ENCODE peak calls at places on chromosomes 13 and 19, in four cellular contexts. One of them, this sample, is unnamed. For H3K4me1, the result is how much of the 10 kb centered on the place peaks cover.

GRCh38 chr13:92224052-92224821 is 825.8 kb downstream of the GPC5 start:
- DNase-seq in pancreas: no peak
- DNase-seq in K562: peak
- DNase-seq in uterus: no peak
- DNase-seq in this sample: no peak

GRCh38 chr13:30792257-30793000 is 57.1 kb downstream of the ALOX5AP start:
- DNase-seq in K562: peak
- DNase-seq in pancreas: peak
- DNase-seq in uterus: peak
- DNase-seq in this sample: peak

GRCh38 chr13:110618780-110619179 is 3.4 kb downstream of the NAXD start:
- DNase-seq in pancreas: no peak
- DNase-seq in K562: no peak
- DNase-seq in uterus: no peak
- DNase-seq in this sample: no peak

GRCh38 chr13:83796364-83796763 is 85.9 kb downstream of the SLITRK1 start:
- DNase-seq in uterus: peak
- DNase-seq in K562: no peak
- DNase-seq in pancreas: no peak
- DNase-seq in this sample: peak

GRCh38 chr19:37362733-37363132 is 8.2 kb upstream of the ZNF527 start:
- DNase-seq in pancreas: no peak
- DNase-seq in uterus: no peak
- DNase-seq in K562: peak
- DNase-seq in this sample: peak

GRCh38 chr13:78339927-78340326 is 263.4 kb downstream of the POU4F1 start:
- DNase-seq in uterus: no peak
- DNase-seq in K562: no peak
- DNase-seq in pancreas: no peak
- DNase-seq in this sample: no peak

GRCh38 chr19:35622750-35623149 is 6.1 kb upstream of the RBM42 start:
- DNase-seq in uterus: no peak
- DNase-seq in K562: no peak
- DNase-seq in pancreas: no peak
- DNase-seq in this sample: no peak

GRCh38 chr19:31145021-31145420 is 204.2 kb downstream of the TSHZ3 start:
- DNase-seq in uterus: no peak
- DNase-seq in pancreas: no peak
- DNase-seq in K562: no peak
- DNase-seq in this sample: no peak

GRCh38 chr19:294341-294818 is 3.2 kb upstream of the PLPP2 start:
- DNase-seq in K562: no peak
- DNase-seq in uterus: peak
- DNase-seq in pancreas: peak
- DNase-seq in this sample: no peak

GRCh38 chr13:89627991-89628390 is 1719.5 kb upstream of the MIR17HG start:
- DNase-seq in pancreas: no peak
- DNase-seq in K562: no peak
- DNase-seq in uterus: no peak
- DNase-seq in this sample: no peak

GRCh38 chr13:74767031-74767430 is 632.8 kb upstream of the KLF12 start:
- DNase-seq in pancreas: no peak
- DNase-seq in K562: no peak
- DNase-seq in uterus: no peak
- DNase-seq in this sample: no peak

GRCh38 chr13:74243637-74244526 is 109.7 kb upstream of the KLF12 start:
- DNase-seq in K562: no peak
- DNase-seq in pancreas: no peak
- DNase-seq in uterus: no peak
- DNase-seq in this sample: no peak

GRCh38 chr19:11152318-11153062 is 3.1 kb downstream of the SPC24 start:
- DNase-seq in uterus: peak
- DNase-seq in K562: no peak
- DNase-seq in pancreas: peak
- DNase-seq in this sample: no peak

GRCh38 chr13:37491661-37492060 is 106.9 kb downstream of the POSTN start:
- DNase-seq in K562: no peak
- DNase-seq in pancreas: no peak
- DNase-seq in uterus: no peak
- DNase-seq in this sample: no peak

GRCh38 chr13:21060063-21060826 is 1.1 kb downstream of the LATS2 start:
- DNase-seq in K562: no peak
- DNase-seq in pancreas: peak
- DNase-seq in uterus: peak
- DNase-seq in this sample: no peak

GRCh38 chr13:44449999-44450821 is 76.6 kb downstream of the SERP2 start:
- DNase-seq in pancreas: no peak
- DNase-seq in uterus: no peak
- DNase-seq in K562: no peak
- DNase-seq in this sample: no peak

GRCh38 chr13:44108345-44108858 is 228.7 kb downstream of the LACC1 start:
- DNase-seq in K562: no peak
- DNase-seq in pancreas: no peak
- DNase-seq in uterus: peak
- DNase-seq in this sample: no peak

GRCh38 chr13:30593001-30593400 is 24.7 kb upstream of the USPL1 start:
- DNase-seq in uterus: no peak
- DNase-seq in pancreas: no peak
- DNase-seq in K562: no peak
- DNase-seq in this sample: no peak

GRCh38 chr13:109385161-109385560 is 401.2 kb downstream of the IRS2 start:
- DNase-seq in uterus: no peak
- DNase-seq in K562: no peak
- DNase-seq in pancreas: no peak
- DNase-seq in this sample: no peak

GRCh38 chr13:113740661-113741060 is 18.4 kb upstream of the TMEM255B start:
- DNase-seq in uterus: no peak
- DNase-seq in K562: no peak
- DNase-seq in pancreas: peak
- DNase-seq in this sample: no peak

GRCh38 chr19:48344892-48345291 is 18.8 kb downstream of the TMEM143 start:
- DNase-seq in K562: peak
- DNase-seq in pancreas: no peak
- DNase-seq in uterus: no peak
- DNase-seq in this sample: no peak

GRCh38 chr13:66071018-66071417 is 1159.1 kb downstream of the PCDH9 start:
- DNase-seq in K562: peak
- DNase-seq in uterus: no peak
- DNase-seq in pancreas: no peak
- DNase-seq in this sample: no peak

GRCh38 chr13:91133941-91134772 is 213.3 kb upstream of the MIR17HG start:
- DNase-seq in uterus: no peak
- DNase-seq in pancreas: no peak
- DNase-seq in K562: peak
- DNase-seq in this sample: peak

GRCh38 chr13:112901951-112902651 is 66.9 kb upstream of the MCF2L start:
- DNase-seq in pancreas: peak
- DNase-seq in uterus: no peak
- DNase-seq in K562: no peak
- DNase-seq in this sample: no peak

GRCh38 chr19:7743425-7743841 is 3.9 kb downstream of the CD209 start:
- DNase-seq in K562: no peak
- DNase-seq in pancreas: no peak
- DNase-seq in uterus: no peak
- DNase-seq in this sample: no peak

GRCh38 chr19:7376151-7376852 is 27.6 kb downstream of the ARHGEF18 start:
- DNase-seq in K562: no peak
- DNase-seq in uterus: no peak
- DNase-seq in pancreas: no peak
- DNase-seq in this sample: no peak

GRCh38 chr13:98751397-98752110 is 918 bp downstream of the SLC15A1 start:
- DNase-seq in uterus: no peak
- DNase-seq in pancreas: no peak
- DNase-seq in K562: no peak
- DNase-seq in this sample: no peak

GRCh38 chr19:4675346-4675745 is 5.2 kb upstream of the MYDGF start:
- DNase-seq in uterus: no peak
- DNase-seq in K562: no peak
- DNase-seq in pancreas: no peak
- DNase-seq in this sample: no peak

GRCh38 chr19:49685845-49686332 is 3.5 kb upstream of the ADM5 start:
- DNase-seq in K562: no peak
- DNase-seq in uterus: no peak
- DNase-seq in pancreas: no peak
- DNase-seq in this sample: no peak

GRCh38 chr19:35704218-35704617 is at the start of gene ZBTB32:
- DNase-seq in uterus: no peak
- DNase-seq in pancreas: no peak
- DNase-seq in K562: peak
- DNase-seq in this sample: no peak

GRCh38 chr19:17671906-17672305 is 16.2 kb downstream of the UNC13A start:
- DNase-seq in uterus: no peak
- DNase-seq in K562: peak
- DNase-seq in pancreas: no peak
- DNase-seq in this sample: peak

GRCh38 chr13:83450586-83450985 is 431.7 kb downstream of the SLITRK1 start:
- DNase-seq in K562: no peak
- DNase-seq in uterus: no peak
- DNase-seq in pancreas: no peak
- DNase-seq in this sample: no peak

DNA sequence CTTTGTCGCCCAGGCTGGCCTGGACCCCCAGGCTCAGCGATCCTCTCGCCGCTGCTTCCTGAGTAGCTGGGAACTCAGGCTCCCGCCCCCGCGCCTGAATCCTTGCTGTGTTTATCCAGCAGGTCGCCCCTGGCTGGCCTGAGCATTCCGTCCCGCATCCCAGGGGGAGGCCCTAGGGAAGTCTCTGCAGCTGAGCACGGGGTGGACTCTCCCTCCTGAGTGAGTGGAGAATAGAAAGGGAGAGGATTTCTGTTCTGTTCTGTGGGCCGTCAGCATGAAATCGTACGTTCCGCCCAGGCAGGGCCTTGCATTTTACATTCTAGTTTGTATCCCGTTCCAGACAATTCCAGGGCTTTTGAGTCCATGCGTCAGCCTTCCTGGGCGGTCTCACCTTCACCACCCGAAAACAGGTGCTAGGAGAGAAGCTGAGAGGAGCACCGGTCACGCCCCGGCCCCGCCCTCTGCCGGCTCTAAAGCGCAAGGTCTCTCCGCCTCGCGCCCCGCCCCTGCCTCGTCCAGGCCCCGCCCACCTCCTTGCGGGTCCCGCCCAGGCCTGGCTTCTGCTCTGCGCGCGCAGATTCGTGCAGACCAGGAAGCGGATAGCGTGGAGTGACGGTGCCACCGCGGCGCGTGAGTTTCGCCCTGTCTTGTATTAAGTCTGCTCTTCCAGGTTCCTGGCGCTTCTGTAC is at the start of gene ZNF761:
- DNase-seq in K562: peak
- DNase-seq in uterus: peak
- DNase-seq in pancreas: peak
- DNase-seq in this sample: peak
- TF ChIP-seq CTCF in K562: peak
- TF ChIP-seq CTCF in uterus: peak
- TF ChIP-seq CTCF in pancreas: peak
- TF ChIP-seq CTCF in this sample: peak

DNA sequence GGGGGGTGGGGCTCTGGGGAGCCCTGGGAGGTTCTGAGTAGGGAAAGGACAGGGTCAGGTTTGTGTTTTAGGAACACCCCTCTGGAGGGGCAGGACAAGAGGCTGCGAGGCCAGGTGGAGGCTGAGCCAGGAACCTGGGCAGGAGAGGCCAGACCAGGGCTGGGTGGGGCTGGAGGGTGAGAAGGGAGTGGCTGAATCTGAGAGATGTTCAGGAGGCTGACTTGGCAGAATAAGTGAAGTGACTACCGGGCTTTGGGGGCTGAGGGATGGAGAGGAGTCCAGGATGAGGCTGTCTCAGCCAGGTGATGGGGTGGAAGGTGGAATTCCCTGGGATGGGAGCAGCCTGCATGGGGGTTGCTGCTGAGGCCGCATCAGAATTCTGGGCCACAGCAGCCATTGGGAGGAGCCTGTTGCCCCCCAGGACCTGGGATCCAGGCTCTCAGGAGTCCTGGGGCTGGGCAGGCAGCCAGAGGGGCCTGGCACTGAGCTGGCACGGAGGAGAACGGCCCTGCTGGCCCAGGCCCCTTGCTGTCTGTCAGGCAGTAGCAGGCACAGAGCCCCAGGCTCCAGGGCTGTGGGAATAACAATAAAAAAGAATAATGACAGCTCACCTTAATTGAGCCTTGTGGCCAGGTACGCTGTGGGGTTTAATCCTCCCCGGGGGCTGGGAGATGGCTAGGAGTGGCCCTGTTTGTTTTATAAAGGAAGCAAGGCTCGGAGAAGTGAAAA is 3.3 kb downstream of the PPP5C start:
- DNase-seq in pancreas: no peak
- DNase-seq in uterus: no peak
- DNase-seq in K562: peak
- DNase-seq in this sample: peak
- H3K4me1 ChIP-seq in pancreas: under half
- H3K4me1 ChIP-seq in uterus: under half
- H3K4me1 ChIP-seq in K562: under half
- H3K4me1 ChIP-seq in this sample: under half

GRCh38 chr19:42282810-42283247 is 13.8 kb downstream of the CIC start:
- DNase-seq in uterus: no peak
- DNase-seq in pancreas: no peak
- DNase-seq in K562: peak
- DNase-seq in this sample: no peak

GRCh38 chr19:42283248-42284065 is 14.4 kb downstream of the CIC start:
- DNase-seq in pancreas: peak
- DNase-seq in K562: peak
- DNase-seq in uterus: peak
- DNase-seq in this sample: peak

GRCh38 chr19:42280761-42281174 is 11.7 kb downstream of the CIC start:
- DNase-seq in pancreas: no peak
- DNase-seq in uterus: peak
- DNase-seq in K562: peak
- DNase-seq in this sample: no peak

GRCh38 chr19:42281175-42282035 is 12.4 kb downstream of the CIC start:
- DNase-seq in K562: peak
- DNase-seq in pancreas: peak
- DNase-seq in uterus: peak
- DNase-seq in this sample: peak

GRCh38 chr19:42282036-42282762 is 13.1 kb downstream of the CIC start:
- DNase-seq in uterus: no peak
- DNase-seq in pancreas: no peak
- DNase-seq in K562: peak
- DNase-seq in this sample: peak
- H3K4me3 ChIP-seq in uterus: peak
- H3K4me3 ChIP-seq in pancreas: no peak
- H3K4me3 ChIP-seq in K562: peak
- H3K4me3 ChIP-seq in this sample: peak

GRCh38 chr19:14433454-14434156 is 499 bp downstream of the PKN1 start:
- DNase-seq in K562: no peak
- DNase-seq in uterus: peak
- DNase-seq in pancreas: peak
- DNase-seq in this sample: no peak
- TF ChIP-seq CTCF in K562: peak
- TF ChIP-seq CTCF in uterus: no peak
- TF ChIP-seq CTCF in pancreas: no peak
- TF ChIP-seq CTCF in this sample: no peak

GRCh38 chr13:40442826-40443225 is 223.6 kb downstream of the FOXO1 start:
- DNase-seq in pancreas: no peak
- DNase-seq in uterus: no peak
- DNase-seq in K562: no peak
- DNase-seq in this sample: no peak
- H3K4me1 ChIP-seq in pancreas: under half
- H3K4me1 ChIP-seq in uterus: under half
- H3K4me1 ChIP-seq in K562: under half
- H3K4me1 ChIP-seq in this sample: under half

This sample was measured in BE2C.